ENCODE peak calls at places on chromosomes 6 and 20, in ten cellular contexts. H, P, W, R, J, Q, T, Y, N and X are unnamed samples.

GRCh38 chr6:166058064-166058739 is 109.4 kb downstream of the TBXT start:
- DNase-seq in N (no peak), R (no peak), J (no peak), P (no peak), Q (peak; percentile 22), T (no peak), W (peak; percentile 57), H (peak; percentile 36), Y (no peak), X (no peak)

GRCh38 chr6:5084787-5085637 is at the start of gene PPP1R3G:
- DNase-seq in W (no peak), P (no peak), N (peak; percentile 64), J (no peak), H (peak; percentile 65), Y (peak; percentile 34), T (peak; percentile 48), Q (peak; percentile 66), R (peak; percentile 60), X (no peak)

GRCh38 chr6:50899306-50899840 is 80.7 kb downstream of the TFAP2B start:
- DNase-seq in T (no peak), Y (no peak), J (no peak), Q (no peak), P (no peak), W (no peak), R (no peak), H (peak; percentile 60), N (no peak), X (no peak)

GRCh38 chr6:38137609-38138008 is 318.1 kb downstream of the ZFAND3 start:
- DNase-seq in Q (no peak), N (no peak), R (no peak), Y (no peak), J (no peak), H (no peak), W (no peak), T (no peak), P (no peak), X (no peak)

GRCh38 chr6:12555267-12555666 is 161.3 kb upstream of the PHACTR1 start:
- DNase-seq in Q (peak; percentile 67), H (peak; percentile 93), Y (no peak), R (no peak), J (no peak), W (no peak), N (peak; percentile 45), P (no peak), T (no peak), X (no peak)

GRCh38 chr6:21824431-21825180 is 231.1 kb downstream of the SOX4 start:
- DNase-seq in Y (no peak), R (no peak), Q (no peak), P (no peak), H (no peak), N (no peak), T (no peak), J (no peak), W (no peak), X (no peak)

GRCh38 chr6:138517635-138518034 is 18.3 kb upstream of the NHSL1 start:
- DNase-seq in R (peak; percentile 74), T (no peak), P (peak; percentile 60), Y (peak; percentile 31), W (peak; percentile 39), Q (peak; percentile 77), H (peak; percentile 56), J (peak; percentile 51), N (peak; percentile 59), X (peak; percentile 8)

GRCh38 chr20:4585104-4585753 is 136.5 kb upstream of the PRND start:
- DNase-seq in H (peak; percentile 97), N (no peak), Q (peak; percentile 46), W (no peak), P (no peak), T (no peak), R (no peak), Y (no peak), J (no peak), X (no peak)

GRCh38 chr6:25027221-25027916 is 91.6 kb upstream of the RIPOR2 start:
- DNase-seq in Y (no peak), N (no peak), T (no peak), R (peak; percentile 86), W (no peak), H (no peak), J (peak; percentile 72), Q (no peak), P (peak; percentile 79), X (no peak)